ENCODE peak calls at places on chromosome 9, in four cellular contexts. One of them, this sample, is unnamed.

GRCh38 chr9:15885464-15885863 is 332.6 kb downstream of the CCDC171 start:
- DNase-seq in SK-N-SH: no peak
- DNase-seq in K562: no peak
- DNase-seq in GM12878: no peak
- DNase-seq in this sample: no peak

GRCh38 chr9:117546894-117547293 is 132.0 kb upstream of the ASTN2 start:
- DNase-seq in SK-N-SH: peak; percentile 46
- DNase-seq in K562: no peak
- DNase-seq in GM12878: no peak
- DNase-seq in this sample: no peak

GRCh38 chr9:126063326-126063725 is 263.3 kb upstream of the MVB12B start:
- DNase-seq in SK-N-SH: no peak
- DNase-seq in K562: no peak
- DNase-seq in GM12878: no peak
- DNase-seq in this sample: no peak

GRCh38 chr9:20597862-20598261 is 24.4 kb downstream of the MLLT3 start:
- DNase-seq in SK-N-SH: no peak
- DNase-seq in K562: no peak
- DNase-seq in GM12878: no peak
- DNase-seq in this sample: no peak

GRCh38 chr9:88533951-88534455 is 975 bp upstream of the NXNL2 start:
- DNase-seq in SK-N-SH: no peak
- DNase-seq in K562: peak; percentile 30
- DNase-seq in GM12878: no peak
- DNase-seq in this sample: peak; percentile 62

GRCh38 chr9:106075991-106076390 is 381.6 kb downstream of the TMEM38B start:
- DNase-seq in SK-N-SH: no peak
- DNase-seq in K562: no peak
- DNase-seq in GM12878: no peak
- DNase-seq in this sample: no peak

GRCh38 chr9:108153391-108153790 is 663.8 kb upstream of the KLF4 start:
- DNase-seq in SK-N-SH: no peak
- DNase-seq in K562: no peak
- DNase-seq in GM12878: no peak
- DNase-seq in this sample: no peak

GRCh38 chr9:35658894-35659220 is 765 bp downstream of the CCDC107 start:
- DNase-seq in SK-N-SH: no peak
- DNase-seq in K562: no peak
- DNase-seq in GM12878: no peak
- DNase-seq in this sample: no peak

GRCh38 chr9:135326633-135327152 is 152.9 kb upstream of the PPP1R26 start:
- DNase-seq in SK-N-SH: peak; percentile 8
- DNase-seq in K562: no peak
- DNase-seq in GM12878: no peak
- DNase-seq in this sample: no peak

GRCh38 chr9:121601234-121601633 is 50.2 kb upstream of the DAB2IP start:
- DNase-seq in SK-N-SH: no peak
- DNase-seq in K562: no peak
- DNase-seq in GM12878: no peak
- DNase-seq in this sample: no peak

GRCh38 chr9:78123808-78124207 is 92.2 kb upstream of the GNAQ start:
- DNase-seq in SK-N-SH: no peak
- DNase-seq in K562: no peak
- DNase-seq in GM12878: no peak
- DNase-seq in this sample: no peak

GRCh38 chr9:98854206-98854756 is 46.8 kb downstream of the GALNT12 start:
- DNase-seq in SK-N-SH: no peak
- DNase-seq in K562: no peak
- DNase-seq in GM12878: no peak
- DNase-seq in this sample: no peak

GRCh38 chr9:34624475-34624984 is 4.2 kb upstream of the DCTN3 start:
- DNase-seq in SK-N-SH: no peak
- DNase-seq in K562: no peak
- DNase-seq in GM12878: no peak
- DNase-seq in this sample: peak; percentile 34

GRCh38 chr9:113756476-113757198 is 119.5 kb upstream of the ZNF618 start:
- DNase-seq in SK-N-SH: no peak
- DNase-seq in K562: no peak
- DNase-seq in GM12878: no peak
- DNase-seq in this sample: no peak

GRCh38 chr9:89839952-89840351 is 235.1 kb downstream of the GADD45G start:
- DNase-seq in SK-N-SH: no peak
- DNase-seq in K562: no peak
- DNase-seq in GM12878: no peak
- DNase-seq in this sample: no peak

GRCh38 chr9:38432922-38433510 is 8.8 kb upstream of the IGFBPL1 start:
- DNase-seq in SK-N-SH: peak; percentile 47
- DNase-seq in K562: peak; percentile 38
- DNase-seq in GM12878: no peak
- DNase-seq in this sample: no peak

GRCh38 chr9:114779352-114779845 is 26.4 kb downstream of the TNFSF15 start:
- DNase-seq in SK-N-SH: no peak
- DNase-seq in K562: no peak
- DNase-seq in GM12878: no peak
- DNase-seq in this sample: no peak

GRCh38 chr9:17065062-17065461 is 69.8 kb upstream of the CNTLN start:
- DNase-seq in SK-N-SH: peak; percentile 78
- DNase-seq in K562: no peak
- DNase-seq in GM12878: no peak
- DNase-seq in this sample: no peak

GRCh38 chr9:38276751-38277439 is 115.6 kb upstream of the ALDH1B1 start:
- DNase-seq in SK-N-SH: no peak
- DNase-seq in K562: no peak
- DNase-seq in GM12878: no peak
- DNase-seq in this sample: no peak

GRCh38 chr9:17319822-17320221 is 185.0 kb downstream of the CNTLN start:
- DNase-seq in SK-N-SH: peak; percentile 30
- DNase-seq in K562: no peak
- DNase-seq in GM12878: no peak
- DNase-seq in this sample: no peak

GRCh38 chr9:136694163-136694864 is 7.1 kb upstream of the AGPAT2 start:
- DNase-seq in SK-N-SH: peak; percentile 92
- DNase-seq in K562: peak; percentile 94
- DNase-seq in GM12878: no peak
- DNase-seq in this sample: peak; percentile 85

GRCh38 chr9:71552480-71552879 is 215.8 kb downstream of the CEMIP2 start:
- DNase-seq in SK-N-SH: no peak
- DNase-seq in K562: no peak
- DNase-seq in GM12878: no peak
- DNase-seq in this sample: peak; percentile 64

GRCh38 chr9:113626735-113627495 is 163.4 kb downstream of the RGS3 start:
- DNase-seq in SK-N-SH: no peak
- DNase-seq in K562: no peak
- DNase-seq in GM12878: no peak
- DNase-seq in this sample: no peak

GRCh38 chr9:36930941-36931340 is 103.1 kb downstream of the PAX5 start:
- DNase-seq in SK-N-SH: no peak
- DNase-seq in K562: no peak
- DNase-seq in GM12878: no peak
- DNase-seq in this sample: no peak

GRCh38 chr9:125932012-125932411 is 184.8 kb downstream of the PBX3 start:
- DNase-seq in SK-N-SH: no peak
- DNase-seq in K562: no peak
- DNase-seq in GM12878: no peak
- DNase-seq in this sample: no peak

GRCh38 chr9:127865645-127866464 is 11.4 kb upstream of the ENG start:
- DNase-seq in SK-N-SH: no peak
- DNase-seq in K562: no peak
- DNase-seq in GM12878: no peak
- DNase-seq in this sample: no peak

GRCh38 chr9:73219985-73220626 is 68.4 kb downstream of the ANXA1 start:
- DNase-seq in SK-N-SH: no peak
- DNase-seq in K562: no peak
- DNase-seq in GM12878: peak; percentile 40
- DNase-seq in this sample: no peak

GRCh38 chr9:121748727-121749546 is 97.5 kb downstream of the DAB2IP start:
- DNase-seq in SK-N-SH: no peak
- DNase-seq in K562: no peak
- DNase-seq in GM12878: no peak
- DNase-seq in this sample: no peak

GRCh38 chr9:88233091-88233490 is 94.8 kb upstream of the SPATA31C2 start:
- DNase-seq in SK-N-SH: no peak
- DNase-seq in K562: no peak
- DNase-seq in GM12878: no peak
- DNase-seq in this sample: no peak

GRCh38 chr9:123338710-123339665 is 17.0 kb upstream of the CRB2 start:
- DNase-seq in SK-N-SH: no peak
- DNase-seq in K562: peak; percentile 69
- DNase-seq in GM12878: peak; percentile 94
- DNase-seq in this sample: no peak

GRCh38 chr9:89534464-89534863 is 36.6 kb upstream of the SEMA4D start:
- DNase-seq in SK-N-SH: no peak
- DNase-seq in K562: no peak
- DNase-seq in GM12878: no peak
- DNase-seq in this sample: no peak

GRCh38 chr9:131650254-131650653 is 89.6 kb downstream of the RAPGEF1 start:
- DNase-seq in SK-N-SH: no peak
- DNase-seq in K562: no peak
- DNase-seq in GM12878: no peak
- DNase-seq in this sample: no peak

GRCh38 chr9:81686614-81687520 is 2.5 kb downstream of the TLE1 start:
- DNase-seq in SK-N-SH: peak; percentile 77
- DNase-seq in K562: no peak
- DNase-seq in GM12878: no peak
- DNase-seq in this sample: peak; percentile 84

GRCh38 chr9:98964201-98964600 is 20.5 kb downstream of the COL15A1 start:
- DNase-seq in SK-N-SH: no peak
- DNase-seq in K562: no peak
- DNase-seq in GM12878: no peak
- DNase-seq in this sample: no peak

GRCh38 chr9:124281934-124282351 is 24.2 kb downstream of the NEK6 start:
- DNase-seq in SK-N-SH: no peak
- DNase-seq in K562: no peak
- DNase-seq in GM12878: no peak
- DNase-seq in this sample: no peak

GRCh38 chr9:7320139-7320538 is 479.4 kb downstream of the DMAC1 start:
- DNase-seq in SK-N-SH: peak; percentile 19
- DNase-seq in K562: peak; percentile 7
- DNase-seq in GM12878: no peak
- DNase-seq in this sample: no peak

DNA sequence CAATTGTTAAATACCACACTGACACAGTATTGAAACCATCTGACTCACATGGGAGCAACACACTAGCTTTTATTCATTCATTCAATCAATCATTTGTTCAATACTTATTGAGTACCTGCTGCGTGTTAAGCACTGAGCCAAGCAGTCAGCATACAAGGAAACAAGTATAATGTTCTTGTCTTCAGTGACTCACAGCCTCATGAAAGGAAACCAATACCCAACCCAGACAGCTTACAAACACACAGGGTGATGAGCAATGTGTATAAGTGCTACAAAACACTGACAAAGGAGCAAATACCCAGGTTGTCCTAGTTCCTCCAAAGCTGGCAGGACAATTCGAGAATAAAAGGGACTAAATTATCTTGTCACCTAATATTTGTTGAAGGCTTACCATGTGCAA is 67.6 kb upstream of the RASEF start:
- DNase-seq in SK-N-SH: no peak
- DNase-seq in K562: no peak
- DNase-seq in GM12878: no peak
- DNase-seq in this sample: no peak
- TF ChIP-seq USF1 in SK-N-SH: no peak
- TF ChIP-seq USF1 in K562: no peak
- TF ChIP-seq USF1 in GM12878: no peak
- TF ChIP-seq USF1 in this sample: no peak

GRCh38 chr9:18688581-18688980 is 214.6 kb downstream of the ADAMTSL1 start:
- DNase-seq in SK-N-SH: no peak
- DNase-seq in K562: no peak
- DNase-seq in GM12878: no peak
- DNase-seq in this sample: no peak

GRCh38 chr9:18683312-18683711 is 209.4 kb downstream of the ADAMTSL1 start:
- DNase-seq in SK-N-SH: no peak
- DNase-seq in K562: no peak
- DNase-seq in GM12878: no peak
- DNase-seq in this sample: no peak

GRCh38 chr9:18682907-18683306 is 209.0 kb downstream of the ADAMTSL1 start:
- DNase-seq in SK-N-SH: no peak
- DNase-seq in K562: no peak
- DNase-seq in GM12878: no peak
- DNase-seq in this sample: no peak

GRCh38 chr9:18689166-18689565 is 215.2 kb downstream of the ADAMTSL1 start:
- DNase-seq in SK-N-SH: no peak
- DNase-seq in K562: no peak
- DNase-seq in GM12878: no peak
- DNase-seq in this sample: no peak

GRCh38 chr9:18684608-18685317 is 210.8 kb downstream of the ADAMTSL1 start:
- DNase-seq in SK-N-SH: no peak
- DNase-seq in K562: no peak
- DNase-seq in GM12878: no peak
- DNase-seq in this sample: no peak
- TF ChIP-seq USF1 in SK-N-SH: no peak
- TF ChIP-seq USF1 in K562: no peak
- TF ChIP-seq USF1 in GM12878: no peak
- TF ChIP-seq USF1 in this sample: no peak

DNA sequence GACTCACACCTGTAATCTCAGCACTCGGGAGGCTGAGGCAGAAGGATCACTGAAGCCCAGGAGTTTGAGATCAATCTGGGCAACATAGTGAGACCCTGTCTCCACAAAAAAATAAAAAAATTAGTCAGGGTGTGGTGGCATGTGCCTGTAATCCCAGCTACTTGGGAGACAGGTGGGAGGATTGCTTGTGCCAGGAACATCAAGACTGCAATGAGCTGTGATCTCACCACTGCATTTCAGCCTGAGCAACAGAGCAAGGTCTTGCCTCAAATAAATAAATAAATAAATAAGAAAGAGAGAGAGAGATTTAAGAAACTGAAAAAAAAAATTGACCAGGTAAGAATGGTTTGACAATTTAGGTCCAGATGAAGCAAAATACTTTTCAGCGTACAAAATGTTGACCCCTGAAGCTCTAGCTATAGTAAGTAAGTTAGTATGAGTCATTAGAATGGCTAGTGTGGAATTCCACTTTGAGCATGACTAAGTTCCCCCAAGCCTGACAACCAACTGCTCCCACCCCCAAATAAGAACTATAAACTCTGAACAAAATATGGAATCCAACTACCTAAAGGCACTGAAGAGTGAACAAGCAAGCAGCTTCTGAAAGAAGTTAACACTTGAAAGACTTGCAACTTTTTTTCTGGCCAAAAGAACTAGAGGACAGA is 217.8 kb upstream of the TLE4 start:
- DNase-seq in SK-N-SH: no peak
- DNase-seq in K562: no peak
- DNase-seq in GM12878: no peak
- DNase-seq in this sample: no peak
- TF ChIP-seq USF1 in SK-N-SH: no peak
- TF ChIP-seq USF1 in K562: no peak
- TF ChIP-seq USF1 in GM12878: no peak
- TF ChIP-seq USF1 in this sample: no peak

DNA sequence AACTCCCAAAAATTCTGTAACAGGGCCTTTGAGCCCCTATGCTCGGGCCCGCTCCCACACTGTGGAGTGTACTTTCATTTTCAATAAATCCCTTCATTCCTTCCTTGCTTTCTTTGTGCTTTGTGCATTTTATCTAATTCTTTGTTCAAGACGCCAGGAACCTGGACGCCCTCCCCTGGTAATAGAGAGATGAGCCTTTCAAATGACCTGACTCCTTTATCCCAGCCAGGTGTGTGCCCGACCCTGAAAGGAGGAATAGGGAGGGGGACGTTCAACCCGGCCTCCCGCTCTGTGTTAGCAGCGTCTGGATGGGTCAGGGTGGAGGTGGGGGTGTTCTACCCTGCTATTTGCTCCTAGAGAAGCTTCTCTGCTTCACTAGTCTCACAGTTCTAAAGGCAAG is 53.9 kb downstream of the FXN start:
- DNase-seq in SK-N-SH: no peak
- DNase-seq in K562: no peak
- DNase-seq in GM12878: no peak
- DNase-seq in this sample: peak; percentile 52
- TF ChIP-seq USF1 in SK-N-SH: no peak
- TF ChIP-seq USF1 in K562: no peak
- TF ChIP-seq USF1 in GM12878: no peak
- TF ChIP-seq USF1 in this sample: no peak

This sample was measured in WTC11.